ENCODE peak calls at places on chromosomes 16 and 17, in seven cellular contexts. Y is neural progenitor cell, A is PC-3, N is OCI-LY7, J is GM23338, T is hepatocyte, M is SK-N-SH. E is an unnamed sample.

GRCh38 chr17:5467416-5467815 is 1.4 kb downstream of the DHX33 start:
- DNase-seq in M (peak; percentile 54), T (no peak), A (no peak), N (no peak), J (no peak), Y (peak; percentile 11), E (no peak)

GRCh38 chr16:62240722-62241121 is 204.5 kb upstream of the CDH8 start:
- DNase-seq in J (no peak), Y (no peak), T (no peak), A (no peak), N (no peak), M (no peak), E (no peak)

GRCh38 chr16:16108759-16109158 is 114.5 kb downstream of the ABCC6 start:
- DNase-seq in M (no peak), A (no peak), J (peak; percentile 41), N (no peak), T (no peak), Y (no peak), E (no peak)

GRCh38 chr16:22813223-22813945 is 578 bp upstream of the HS3ST2 start:
- DNase-seq in A (peak; percentile 6), Y (peak; percentile 94), N (no peak), M (peak; percentile 84), J (peak; percentile 93), T (peak; percentile 82), E (no peak)

GRCh38 chr17:79262624-79263023 is 188.0 kb downstream of the ENGASE start:
- DNase-seq in M (no peak), J (no peak), Y (no peak), A (no peak), T (no peak), N (peak; percentile 14), E (no peak)

GRCh38 chr16:82329504-82330192 is 159.6 kb upstream of the MPHOSPH6 start:
- DNase-seq in T (peak; percentile 60), J (peak; percentile 21), N (no peak), Y (peak; percentile 47), M (no peak), A (peak; percentile 37), E (no peak)

GRCh38 chr17:45974916-45975630 is 24.0 kb upstream of the STH start:
- DNase-seq in A (no peak), M (no peak), J (no peak), Y (no peak), T (no peak), N (no peak), E (no peak)

GRCh38 chr16:11217651-11218323 is 38.2 kb downstream of the SOCS1 start:
- DNase-seq in T (no peak), M (no peak), Y (no peak), J (no peak), A (no peak), N (no peak), E (no peak)

GRCh38 chr17:61488878-61489718 is 36.9 kb downstream of the TBX4 start:
- DNase-seq in T (peak; percentile 77), J (no peak), N (no peak), M (no peak), A (no peak), Y (no peak), E (no peak)

GRCh38 chr16:74560912-74561311 is 46.0 kb downstream of the GLG1 start:
- DNase-seq in J (no peak), N (no peak), A (no peak), M (no peak), T (no peak), Y (no peak), E (no peak)

GRCh38 chr17:81832608-81833159 is 407 bp downstream of the MCRIP1 start:
- DNase-seq in T (peak; percentile 55), M (peak; percentile 75), Y (no peak), A (no peak), N (peak; percentile 55), J (peak; percentile 51), E (no peak)

DNA sequence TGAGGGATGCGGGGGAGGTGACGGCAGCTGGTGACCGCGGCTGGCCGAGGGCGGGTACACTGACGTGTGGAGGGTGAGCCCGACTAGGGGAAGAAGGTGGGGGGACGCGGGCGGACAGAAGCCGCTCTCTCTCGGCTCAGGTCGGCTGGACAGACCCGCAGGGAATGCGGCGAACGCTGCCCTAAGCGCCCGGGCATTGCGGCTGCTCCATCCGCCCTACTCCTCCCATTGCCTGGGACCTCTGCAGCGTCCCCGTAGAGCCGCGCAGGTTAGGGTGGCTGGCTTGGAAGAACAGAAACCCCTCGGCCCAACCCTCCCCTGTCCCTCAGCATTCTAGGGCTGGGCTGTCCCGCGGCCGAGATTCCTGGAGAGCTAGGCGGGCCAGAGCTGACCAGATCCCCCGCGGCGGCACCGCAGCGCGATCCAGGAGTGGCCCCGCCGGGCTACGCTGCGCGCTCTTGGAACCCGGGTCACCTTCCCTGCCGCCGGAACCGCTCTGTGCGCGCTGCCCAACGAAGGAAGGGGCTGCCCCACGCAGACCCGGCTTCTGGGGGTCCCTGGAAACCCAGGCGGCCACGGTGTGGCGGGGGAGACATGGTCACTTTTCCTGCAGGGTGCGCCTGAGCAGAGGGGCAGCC is 3.0 kb downstream of the DLX4 start:
- DNase-seq in Y (peak; percentile 60), T (peak; percentile 51), N (no peak), A (no peak), M (peak; percentile 79), J (peak; percentile 52), E (no peak)
- TF ChIP-seq EZH2phosphoT487 in Y (peak; percentile 92), T (peak; percentile 60), N (no peak), A (no peak), M (peak; percentile 77), J (peak; percentile 49), E (no peak)

GRCh38 chr17:29665480-29665807 is 42.7 kb upstream of the CORO6 start:
- DNase-seq in A (no peak), J (no peak), M (no peak), T (no peak), Y (no peak), N (no peak), E (no peak)
- TF ChIP-seq EZH2phosphoT487 in A (no peak), J (no peak), M (no peak), T (no peak), Y (no peak), N (no peak), E (no peak)

GRCh38 chr16:2712546-2712945 is 7.5 kb downstream of the PRSS27 start:
- DNase-seq in Y (no peak), A (no peak), M (no peak), J (no peak), N (no peak), T (no peak), E (no peak)
- TF ChIP-seq EZH2phosphoT487 in Y (no peak), A (no peak), M (no peak), J (no peak), N (no peak), T (no peak), E (no peak)

GRCh38 chr17:11279776-11280344 is 38.8 kb downstream of the SHISA6 start:
- DNase-seq in M (no peak), T (no peak), J (no peak), N (no peak), Y (no peak), A (no peak), E (no peak)

GRCh38 chr17:11278984-11279270 is 37.9 kb downstream of the SHISA6 start:
- DNase-seq in N (no peak), A (no peak), Y (no peak), M (no peak), T (no peak), J (no peak), E (no peak)

GRCh38 chr17:11276486-11276885 is 35.5 kb downstream of the SHISA6 start:
- DNase-seq in M (no peak), Y (no peak), T (no peak), N (no peak), J (no peak), A (no peak), E (no peak)

GRCh38 chr17:11282586-11282985 is 41.6 kb downstream of the SHISA6 start:
- DNase-seq in J (no peak), T (no peak), N (no peak), Y (no peak), M (no peak), A (no peak), E (no peak)

GRCh38 chr17:11278186-11278983 is 37.4 kb downstream of the SHISA6 start:
- DNase-seq in Y (peak; percentile 36), N (no peak), M (no peak), T (peak; percentile 30), A (no peak), J (no peak), E (no peak)
- TF ChIP-seq EZH2phosphoT487 in Y (no peak), N (no peak), M (no peak), T (no peak), A (no peak), J (no peak), E (no peak)

GRCh38 chr17:30476726-30477082 is 504 bp upstream of the GOSR1 start:
- DNase-seq in A (no peak), J (peak; percentile 58), N (peak; percentile 11), Y (peak; percentile 31), T (peak; percentile 8), M (no peak), E (no peak)
- TF ChIP-seq EZH2phosphoT487 in A (no peak), J (no peak), N (no peak), Y (no peak), T (no peak), M (no peak), E (no peak)

DNA sequence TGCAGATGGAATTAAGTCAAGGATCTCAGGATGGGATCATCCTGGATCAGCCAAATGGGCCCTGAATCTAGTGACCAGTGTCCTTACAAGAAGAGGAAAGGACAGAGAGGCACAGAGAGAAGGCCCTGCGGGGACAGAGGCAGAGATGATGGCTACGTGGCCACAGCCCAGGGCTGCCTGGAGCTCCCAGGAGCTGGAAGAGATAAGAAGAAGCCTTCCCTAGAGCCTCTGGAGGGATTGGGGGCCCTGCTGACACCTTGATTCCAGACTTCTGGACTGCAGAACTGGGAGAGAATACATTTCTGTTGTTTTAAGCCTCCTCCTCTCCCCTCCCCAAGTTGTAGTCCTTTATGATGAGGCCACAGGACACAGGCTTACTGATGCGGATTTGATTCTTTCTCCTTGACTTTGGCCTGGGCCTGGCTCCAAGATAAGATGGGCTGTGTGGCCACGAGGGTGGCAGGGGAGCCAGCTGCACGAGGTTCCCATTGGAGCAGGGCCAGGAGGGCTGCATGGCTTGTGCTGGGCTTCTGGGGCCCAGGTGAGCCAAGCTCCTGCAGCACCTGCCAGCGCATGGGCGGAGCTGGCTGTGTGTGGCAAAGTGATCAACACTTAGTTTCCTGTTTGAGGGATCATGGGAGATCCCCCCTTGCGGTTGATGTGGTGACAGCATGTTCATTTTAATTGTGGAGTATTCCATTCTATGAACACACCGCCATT is 146.1 kb downstream of the IRF8 start:
- DNase-seq in A (no peak), J (no peak), Y (no peak), T (no peak), N (peak; percentile 10), M (no peak), E (peak; percentile 23)
- TF ChIP-seq EZH2phosphoT487 in A (no peak), J (no peak), Y (no peak), T (no peak), N (no peak), M (no peak), E (no peak)